ENCODE peak calls at places on chromosomes 12 and 14, in seven cellular contexts. O, G, B, Z, X, D and Y are unnamed samples.

GRCh38 chr12:110635055-110635454 is 21.1 kb downstream of the TCTN1 start:
- DNase-seq in O (no peak), G (no peak), B (no peak), Z (no peak), X (no peak), D (no peak), Y (no peak)

GRCh38 chr12:6347367-6348338 is 5.8 kb upstream of the TNFRSF1A start:
- DNase-seq in O (peak; percentile 64), G (no peak), B (peak; percentile 89), Z (peak; percentile 55), X (no peak), D (no peak), Y (peak; percentile 73)

GRCh38 chr12:109702126-109702841 is 11.3 kb upstream of the FAM222A start:
- DNase-seq in O (no peak), G (no peak), B (no peak), Z (no peak), X (no peak), D (no peak), Y (no peak)

GRCh38 chr12:54036620-54037359 is 3.9 kb downstream of the HOXC5 start:
- DNase-seq in O (no peak), G (no peak), B (no peak), Z (no peak), X (no peak), D (no peak), Y (no peak)

GRCh38 chr12:6386038-6386437 is 2.1 kb downstream of the LTBR start:
- DNase-seq in O (no peak), G (no peak), B (no peak), Z (no peak), X (no peak), D (no peak), Y (no peak)

GRCh38 chr14:101018561-101019290 is 115.2 kb upstream of the RTL1 start:
- DNase-seq in O (no peak), G (no peak), B (no peak), Z (no peak), X (no peak), D (no peak), Y (no peak)

GRCh38 chr12:101539148-101539547 is 55.6 kb upstream of the MYBPC1 start:
- DNase-seq in O (no peak), G (no peak), B (no peak), Z (no peak), X (no peak), D (no peak), Y (no peak)

GRCh38 chr12:67364228-67364627 is 95.1 kb downstream of the CAND1 start:
- DNase-seq in O (no peak), G (no peak), B (no peak), Z (no peak), X (no peak), D (no peak), Y (no peak)

GRCh38 chr14:76924363-76925151 is 98.3 kb downstream of the LRRC74A start:
- DNase-seq in O (no peak), G (no peak), B (no peak), Z (peak; percentile 12), X (no peak), D (no peak), Y (peak; percentile 80)

GRCh38 chr12:118307069-118307954 is 65.4 kb downstream of the TAOK3 start:
- DNase-seq in O (peak; percentile 95), G (no peak), B (peak; percentile 63), Z (peak; percentile 95), X (peak; percentile 70), D (peak; percentile 89), Y (peak; percentile 58)

GRCh38 chr14:24013654-24014514 is 25.2 kb downstream of the DHRS4L2 start:
- DNase-seq in O (peak; percentile 71), G (peak; percentile 76), B (peak; percentile 82), Z (peak; percentile 81), X (peak; percentile 47), D (no peak), Y (no peak)

GRCh38 chr12:4829793-4830162 is 79.9 kb upstream of the KCNA1 start:
- DNase-seq in O (no peak), G (no peak), B (no peak), Z (no peak), X (no peak), D (no peak), Y (no peak)

GRCh38 chr14:55926007-55926406 is 192.2 kb upstream of the PELI2 start:
- DNase-seq in O (no peak), G (peak; percentile 52), B (no peak), Z (no peak), X (no peak), D (no peak), Y (no peak)

GRCh38 chr12:82793882-82794281 is 107.2 kb downstream of the TMTC2 start:
- DNase-seq in O (no peak), G (no peak), B (no peak), Z (no peak), X (no peak), D (no peak), Y (no peak)

GRCh38 chr14:26992403-26993115 is 394.7 kb upstream of the NOVA1 start:
- DNase-seq in O (no peak), G (peak; percentile 36), B (peak; percentile 3), Z (no peak), X (no peak), D (no peak), Y (no peak)

GRCh38 chr14:31241450-31242114 is 34.0 kb upstream of the HECTD1 start:
- DNase-seq in O (no peak), G (no peak), B (no peak), Z (no peak), X (no peak), D (no peak), Y (no peak)

GRCh38 chr12:39442895-39443703 is at the start of gene KIF21A:
- DNase-seq in O (peak; percentile 61), G (peak; percentile 92), B (peak; percentile 94), Z (peak; percentile 93), X (peak; percentile 35), D (peak; percentile 59), Y (peak; percentile 85)

GRCh38 chr14:56945291-56945690 is 135.0 kb upstream of the OTX2 start:
- DNase-seq in O (no peak), G (no peak), B (no peak), Z (no peak), X (no peak), D (no peak), Y (no peak)

GRCh38 chr14:88613552-88614010 is 50.7 kb downstream of the ZC3H14 start:
- DNase-seq in O (peak; percentile 53), G (no peak), B (peak; percentile 81), Z (peak; percentile 62), X (no peak), D (peak; percentile 40), Y (peak; percentile 20)

GRCh38 chr14:88612981-88613380 is 50.1 kb downstream of the ZC3H14 start:
- DNase-seq in O (peak; percentile 4), G (no peak), B (peak; percentile 19), Z (no peak), X (no peak), D (no peak), Y (no peak)

GRCh38 chr14:88614218-88614907 is 51.5 kb downstream of the ZC3H14 start:
- DNase-seq in O (peak; percentile 81), G (no peak), B (peak; percentile 61), Z (peak; percentile 82), X (no peak), D (peak; percentile 33), Y (peak; percentile 36)

GRCh38 chr14:88607829-88608228 is 45.0 kb downstream of the ZC3H14 start:
- DNase-seq in O (no peak), G (no peak), B (no peak), Z (no peak), X (no peak), D (no peak), Y (no peak)

GRCh38 chr14:88611878-88612277 is 49.0 kb downstream of the ZC3H14 start:
- DNase-seq in O (peak; percentile 49), G (no peak), B (peak; percentile 17), Z (peak; percentile 18), X (no peak), D (no peak), Y (no peak)
- TF ChIP-seq CTCF in O (no peak), G (no peak), B (no peak), Z (no peak), X (no peak), D (no peak), Y (no peak)

DNA sequence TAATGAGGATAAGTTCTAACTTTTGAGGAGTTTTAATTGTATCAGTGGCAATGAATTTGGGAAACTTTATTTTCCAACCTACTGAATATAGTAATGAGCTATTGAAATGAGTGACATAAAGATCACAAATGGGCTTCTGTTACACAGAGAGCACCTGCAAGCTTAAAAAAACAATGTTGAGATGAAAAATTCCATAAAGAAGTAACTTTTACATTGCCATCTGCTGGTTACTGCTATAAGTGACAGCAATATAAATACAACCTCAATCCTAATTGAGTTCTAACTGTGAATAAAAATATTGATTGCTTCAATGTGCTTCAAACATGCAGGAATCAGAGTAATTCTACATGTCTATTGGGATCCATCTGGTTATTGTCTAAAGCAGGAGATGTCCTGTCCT is 14.2 kb downstream of the WIF1 start:
- DNase-seq in O (peak; percentile 3), G (no peak), B (peak; percentile 9), Z (peak; percentile 33), X (no peak), D (no peak), Y (no peak)
- TF ChIP-seq CTCF in O (peak; percentile 40), G (no peak), B (peak; percentile 24), Z (peak; percentile 28), X (no peak), D (peak; percentile 28), Y (peak; percentile 44)

DNA sequence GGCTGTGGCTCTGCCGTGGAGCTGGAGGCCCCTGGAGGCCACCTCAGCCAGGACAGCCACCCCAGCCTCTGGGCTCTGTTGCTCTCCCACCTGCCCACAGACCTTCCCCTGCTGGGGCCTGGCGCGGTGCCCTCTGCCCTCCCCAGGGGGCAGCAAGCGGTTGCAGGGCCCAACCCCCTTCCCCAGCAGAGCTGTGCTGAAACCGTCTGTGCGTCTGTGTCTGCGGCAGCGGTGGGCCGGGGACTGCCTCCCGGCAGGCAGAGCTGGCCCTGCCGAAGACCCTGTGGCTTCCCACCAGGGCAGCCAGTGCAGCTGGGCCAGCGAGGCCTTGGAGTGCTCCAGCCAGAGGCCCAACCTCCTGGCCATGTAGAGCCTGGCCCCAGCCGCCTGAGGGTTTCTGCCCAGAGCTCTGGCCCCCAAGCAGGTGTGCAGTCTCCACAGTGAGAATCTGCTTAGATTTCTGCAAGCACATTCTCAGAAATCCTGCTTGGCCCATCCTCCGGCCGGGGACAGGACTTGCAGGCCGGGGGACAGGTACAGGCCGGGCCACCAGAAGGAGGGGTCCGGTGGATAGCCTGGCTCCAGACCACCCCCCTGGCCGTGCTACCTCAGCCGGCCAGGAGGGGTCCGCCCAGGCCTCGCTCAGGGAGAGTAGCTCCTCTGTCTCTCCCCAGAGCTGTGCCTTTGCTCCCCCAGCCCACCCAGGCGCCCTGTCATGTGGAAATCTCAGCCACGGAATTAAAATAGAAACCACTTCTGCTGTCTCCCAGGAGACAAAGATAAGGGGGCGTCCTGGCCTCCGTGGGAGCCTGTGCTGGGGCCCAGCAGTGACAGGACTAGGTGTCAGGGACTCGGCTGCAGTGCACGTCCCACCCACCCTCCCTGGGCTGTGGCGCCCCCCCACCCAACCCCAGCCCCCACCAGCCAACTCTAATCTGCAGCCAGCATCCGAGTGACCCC is 3.5 kb upstream of the CRIP2 start:
- DNase-seq in O (no peak), G (no peak), B (no peak), Z (no peak), X (no peak), D (no peak), Y (no peak)
- TF ChIP-seq CTCF in O (peak; percentile 24), G (no peak), B (no peak), Z (peak; percentile 1), X (no peak), D (no peak), Y (peak; percentile 37)

GRCh38 chr12:60487284-60487683 is 891.5 kb downstream of the SLC16A7 start:
- DNase-seq in O (no peak), G (no peak), B (no peak), Z (no peak), X (no peak), D (no peak), Y (no peak)

GRCh38 chr12:60494249-60494648 is 898.4 kb downstream of the SLC16A7 start:
- DNase-seq in O (peak; percentile 63), G (no peak), B (peak; percentile 66), Z (peak; percentile 72), X (peak; percentile 27), D (peak; percentile 37), Y (no peak)

GRCh38 chr12:60489071-60489470 is 893.2 kb downstream of the SLC16A7 start:
- DNase-seq in O (peak; percentile 57), G (no peak), B (no peak), Z (peak; percentile 55), X (no peak), D (peak; percentile 10), Y (no peak)
- TF ChIP-seq CTCF in O (no peak), G (no peak), B (no peak), Z (no peak), X (no peak), D (no peak), Y (no peak)